ENCODE peak calls at places on chromosomes 16 and 17, in five cellular contexts. G, E, S, J and K are unnamed samples.

GRCh38 chr16:52584354-52584840 is 37.5 kb upstream of the TOX3 start:
- DNase-seq in G (no peak), E (no peak), S (no peak), J (no peak), K (no peak)

GRCh38 chr16:73082608-73083007 is 34.7 kb upstream of the ZFHX3 start:
- DNase-seq in G (no peak), E (peak), S (no peak), J (no peak), K (no peak)

GRCh38 chr17:50110591-50111349 is 15.6 kb downstream of the PDK2 start:
- DNase-seq in G (no peak), E (no peak), S (no peak), J (no peak), K (no peak)

GRCh38 chr16:31276600-31276999 is 16.8 kb downstream of the ITGAM start:
- DNase-seq in G (no peak), E (no peak), S (no peak), J (no peak), K (peak)

GRCh38 chr16:53881371-53881770 is 177.4 kb downstream of the FTO start:
- DNase-seq in G (no peak), E (peak), S (no peak), J (no peak), K (no peak)

GRCh38 chr16:87837627-87838289 is 31.5 kb downstream of the SLC7A5 start:
- DNase-seq in G (no peak), E (no peak), S (no peak), J (no peak), K (no peak)

GRCh38 chr16:68331879-68332410 is 21.1 kb downstream of the PRMT7 start:
- DNase-seq in G (no peak), E (peak), S (no peak), J (no peak), K (no peak)

GRCh38 chr16:31477220-31478216 is 5.4 kb upstream of the SLC5A2 start:
- DNase-seq in G (no peak), E (no peak), S (peak), J (no peak), K (no peak)

GRCh38 chr17:72683506-72684404 is 408.7 kb downstream of the SLC39A11 start:
- DNase-seq in G (no peak), E (peak), S (no peak), J (no peak), K (no peak)

GRCh38 chr16:53549970-53550406 is 47.0 kb upstream of the AKTIP start:
- DNase-seq in G (no peak), E (peak), S (peak), J (peak), K (no peak)

GRCh38 chr17:83194761-83195329 is 115.4 kb downstream of the METRNL start:
- DNase-seq in G (no peak), E (peak), S (no peak), J (peak), K (no peak)

GRCh38 chr17:50209472-50210248 is 8.2 kb upstream of the COL1A1 start:
- DNase-seq in G (no peak), E (peak), S (peak), J (peak), K (peak)

GRCh38 chr16:47049901-47050583 is 76.6 kb upstream of the DNAJA2 start:
- DNase-seq in G (no peak), E (no peak), S (no peak), J (no peak), K (no peak)

GRCh38 chr17:29155235-29155965 is 24.8 kb downstream of the MYO18A start:
- DNase-seq in G (no peak), E (peak), S (no peak), J (peak), K (no peak)

GRCh38 chr17:20172378-20172775 is 163.2 kb downstream of the SPECC1 start:
- DNase-seq in G (no peak), E (no peak), S (no peak), J (no peak), K (no peak)

GRCh38 chr17:38333635-38334295 is 10.0 kb downstream of the GPR179 start:
- DNase-seq in G (no peak), E (no peak), S (peak), J (no peak), K (no peak)

GRCh38 chr17:30236807-30237206 is 1.3 kb upstream of the SLC6A4 start:
- DNase-seq in G (no peak), E (peak), S (peak), J (no peak), K (peak)

GRCh38 chr16:787978-788398 is at the start of gene RPUSD1:
- DNase-seq in G (no peak), E (no peak), S (no peak), J (no peak), K (no peak)

GRCh38 chr16:21150375-21151001 is at the start of gene DNAH3:
- DNase-seq in G (no peak), E (no peak), S (no peak), J (no peak), K (no peak)

GRCh38 chr16:30658731-30659506 is 688 bp downstream of the FBRS start:
- DNase-seq in G (no peak), E (peak), S (peak), J (peak), K (peak)

GRCh38 chr16:57472665-57473060 is 10.2 kb downstream of the POLR2C start:
- DNase-seq in G (no peak), E (no peak), S (no peak), J (no peak), K (no peak)

GRCh38 chr16:24771132-24771778 is 41.8 kb downstream of the TNRC6A start:
- DNase-seq in G (no peak), E (peak), S (no peak), J (no peak), K (no peak)

GRCh38 chr17:6162892-6163291 is 92.7 kb downstream of the WSCD1 start:
- DNase-seq in G (no peak), E (no peak), S (no peak), J (no peak), K (no peak)

GRCh38 chr17:31517524-31517923 is 126.0 kb downstream of the RAB11FIP4 start:
- DNase-seq in G (no peak), E (no peak), S (peak), J (no peak), K (no peak)

GRCh38 chr17:77790143-77790829 is 168.2 kb upstream of the TNRC6C start:
- DNase-seq in G (no peak), E (no peak), S (no peak), J (no peak), K (no peak)

GRCh38 chr17:77566566-77566965 is 391.9 kb upstream of the TNRC6C start:
- DNase-seq in G (no peak), E (no peak), S (no peak), J (no peak), K (no peak)

GRCh38 chr16:21064203-21064602 is 86.4 kb downstream of the DNAH3 start:
- DNase-seq in G (no peak), E (no peak), S (no peak), J (no peak), K (no peak)

GRCh38 chr17:77485089-77485833 is 344.5 kb downstream of the SEC14L1 start:
- DNase-seq in G (no peak), E (no peak), S (no peak), J (no peak), K (no peak)

GRCh38 chr17:17140590-17140980 is 65.5 kb downstream of the PLD6 start:
- DNase-seq in G (no peak), E (peak), S (peak), J (no peak), K (no peak)

GRCh38 chr17:78014651-78015050 is 56.1 kb downstream of the TNRC6C start:
- DNase-seq in G (no peak), E (no peak), S (no peak), J (no peak), K (no peak)

GRCh38 chr17:77951123-77951522 is 7.4 kb upstream of the TNRC6C start:
- DNase-seq in G (no peak), E (no peak), S (no peak), J (no peak), K (no peak)

GRCh38 chr16:27244363-27244755 is 24.2 kb downstream of the NSMCE1 start:
- DNase-seq in G (no peak), E (no peak), S (no peak), J (no peak), K (no peak)

GRCh38 chr16:49698416-49698815 is 157.5 kb downstream of the ZNF423 start:
- DNase-seq in G (no peak), E (no peak), S (peak), J (no peak), K (no peak)

GRCh38 chr16:68798398-68798797 is 44.9 kb upstream of the TANGO6 start:
- DNase-seq in G (no peak), E (no peak), S (no peak), J (no peak), K (no peak)

GRCh38 chr17:350706-351435 is 1.7 kb downstream of the RPH3AL start:
- DNase-seq in G (no peak), E (peak), S (peak), J (peak), K (no peak)

GRCh38 chr16:85255777-85256176 is 143.5 kb upstream of the CIBAR2 start:
- DNase-seq in G (no peak), E (no peak), S (no peak), J (no peak), K (no peak)

GRCh38 chr17:57966246-57966645 is 11.0 kb upstream of the CUEDC1 start:
- DNase-seq in G (peak), E (no peak), S (no peak), J (no peak), K (peak)

GRCh38 chr16:31269541-31269940 is 9.8 kb downstream of the ITGAM start:
- DNase-seq in G (no peak), E (no peak), S (no peak), J (no peak), K (peak)

GRCh38 chr17:72184805-72185204 is 64.0 kb downstream of the SOX9 start:
- DNase-seq in G (no peak), E (peak), S (no peak), J (no peak), K (no peak)

DNA sequence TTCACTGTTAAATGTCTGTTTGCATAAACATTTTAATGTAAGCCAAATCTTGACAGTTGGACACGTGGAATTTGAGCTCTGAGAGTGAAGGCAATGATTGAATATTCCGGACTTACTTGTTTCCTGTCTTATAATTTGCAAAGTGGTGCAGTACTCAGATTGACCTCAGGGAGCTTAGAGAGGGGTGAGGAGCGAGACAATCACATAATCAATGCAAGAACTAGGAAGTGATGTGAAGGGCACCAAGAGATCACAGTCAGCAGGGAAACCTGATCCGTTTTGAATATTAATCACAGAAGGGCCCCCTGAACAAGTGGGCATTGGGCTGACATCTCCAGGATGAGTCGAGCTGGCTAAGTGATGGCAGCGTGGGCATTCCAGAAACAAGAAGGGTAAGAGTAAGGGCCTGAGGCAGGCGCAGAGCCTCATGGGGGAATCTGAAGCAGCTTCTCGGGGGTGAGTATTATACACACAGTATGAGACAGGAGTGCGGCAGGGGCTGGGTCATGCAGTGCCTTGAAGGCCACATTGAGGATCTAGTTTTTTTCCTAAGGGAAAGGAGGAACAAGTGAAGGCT is 26.1 kb downstream of the TEX2 start:
- DNase-seq in G (no peak), E (no peak), S (peak), J (no peak), K (no peak)
- TF ChIP-seq CTCF in G (no peak), E (peak), S (peak), J (no peak), K (peak)

DNA sequence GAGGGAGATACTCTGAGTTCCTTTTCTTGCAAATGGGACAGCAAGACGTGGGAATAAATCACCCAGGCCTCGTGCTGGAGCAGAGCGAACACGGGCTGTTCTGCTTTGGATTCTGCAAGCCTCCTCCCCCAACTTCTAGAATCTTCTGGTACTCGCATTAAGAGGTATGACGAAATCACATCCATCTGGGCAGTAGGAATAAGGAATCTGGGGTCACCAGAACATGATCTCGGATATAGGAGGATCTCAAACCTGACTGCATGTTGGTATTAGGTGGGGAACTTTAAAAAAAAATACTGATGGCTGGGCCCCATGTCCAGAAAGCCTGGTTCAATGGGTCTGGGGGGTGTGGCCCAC is 49.8 kb upstream of the USP7 start:
- DNase-seq in G (no peak), E (no peak), S (no peak), J (no peak), K (no peak)
- TF ChIP-seq CTCF in G (no peak), E (no peak), S (no peak), J (no peak), K (no peak)

GRCh38 chr16:75550211-75550662 is 5.8 kb downstream of the TMEM231 start:
- DNase-seq in G (no peak), E (no peak), S (peak), J (peak), K (no peak)
- TF ChIP-seq CTCF in G (no peak), E (peak), S (peak), J (no peak), K (peak)

GRCh38 chr17:4558311-4558972 is 1.9 kb downstream of the GGT6 start:
- DNase-seq in G (no peak), E (no peak), S (no peak), J (no peak), K (no peak)

GRCh38 chr17:4559851-4560820 is at the start of gene GGT6:
- DNase-seq in G (no peak), E (no peak), S (no peak), J (no peak), K (no peak)

GRCh38 chr17:4562000-4562969 is 1.9 kb upstream of the GGT6 start:
- DNase-seq in G (no peak), E (peak), S (no peak), J (no peak), K (no peak)

GRCh38 chr17:4559139-4559791 is 1.1 kb downstream of the GGT6 start:
- DNase-seq in G (no peak), E (no peak), S (no peak), J (no peak), K (no peak)

DNA sequence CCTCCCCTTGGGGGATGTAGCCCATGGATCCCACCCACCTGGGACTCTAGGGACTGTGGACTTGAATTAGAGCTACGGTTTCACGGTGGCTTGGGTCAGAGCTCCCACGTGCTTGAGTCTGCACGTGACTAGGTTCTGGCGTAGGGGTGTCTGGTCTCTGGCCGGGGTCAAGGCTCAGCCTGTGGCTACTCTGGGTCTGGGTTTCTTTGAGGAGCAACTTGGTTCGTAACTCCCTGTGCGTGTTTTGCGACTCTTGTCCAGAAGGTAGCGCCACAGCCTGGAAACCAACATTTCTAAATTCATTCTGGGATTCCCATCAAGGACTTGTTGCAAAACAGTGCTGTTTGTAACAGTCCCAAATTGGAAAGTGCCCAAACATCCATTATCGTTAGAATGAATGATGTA is 462 bp upstream of the GGT6 start:
- DNase-seq in G (no peak), E (peak), S (no peak), J (no peak), K (no peak)
- TF ChIP-seq CTCF in G (no peak), E (no peak), S (no peak), J (no peak), K (no peak)

DNA sequence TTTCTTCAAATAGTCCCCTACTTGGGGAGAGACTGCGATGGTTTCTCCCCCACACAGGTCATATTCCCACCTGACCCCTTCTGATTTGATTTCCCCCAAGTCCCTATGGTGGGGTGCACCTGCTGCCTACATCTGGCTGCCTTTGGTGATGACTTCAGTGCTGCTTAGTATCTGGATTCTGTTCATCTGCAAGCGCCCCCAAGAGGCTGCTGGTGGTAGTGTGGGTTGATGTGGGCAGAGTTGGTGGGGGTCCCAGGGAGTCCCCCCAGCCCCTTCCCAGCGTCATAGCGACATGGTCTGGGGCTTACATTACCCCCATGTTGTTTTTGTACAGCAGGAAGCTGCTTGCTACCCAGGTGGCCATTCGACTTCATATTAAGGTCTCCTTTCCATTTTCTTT is 99.2 kb downstream of the NTN1 start:
- DNase-seq in G (no peak), E (no peak), S (peak), J (no peak), K (no peak)
- TF ChIP-seq CTCF in G (no peak), E (peak), S (no peak), J (no peak), K (peak)

DNA sequence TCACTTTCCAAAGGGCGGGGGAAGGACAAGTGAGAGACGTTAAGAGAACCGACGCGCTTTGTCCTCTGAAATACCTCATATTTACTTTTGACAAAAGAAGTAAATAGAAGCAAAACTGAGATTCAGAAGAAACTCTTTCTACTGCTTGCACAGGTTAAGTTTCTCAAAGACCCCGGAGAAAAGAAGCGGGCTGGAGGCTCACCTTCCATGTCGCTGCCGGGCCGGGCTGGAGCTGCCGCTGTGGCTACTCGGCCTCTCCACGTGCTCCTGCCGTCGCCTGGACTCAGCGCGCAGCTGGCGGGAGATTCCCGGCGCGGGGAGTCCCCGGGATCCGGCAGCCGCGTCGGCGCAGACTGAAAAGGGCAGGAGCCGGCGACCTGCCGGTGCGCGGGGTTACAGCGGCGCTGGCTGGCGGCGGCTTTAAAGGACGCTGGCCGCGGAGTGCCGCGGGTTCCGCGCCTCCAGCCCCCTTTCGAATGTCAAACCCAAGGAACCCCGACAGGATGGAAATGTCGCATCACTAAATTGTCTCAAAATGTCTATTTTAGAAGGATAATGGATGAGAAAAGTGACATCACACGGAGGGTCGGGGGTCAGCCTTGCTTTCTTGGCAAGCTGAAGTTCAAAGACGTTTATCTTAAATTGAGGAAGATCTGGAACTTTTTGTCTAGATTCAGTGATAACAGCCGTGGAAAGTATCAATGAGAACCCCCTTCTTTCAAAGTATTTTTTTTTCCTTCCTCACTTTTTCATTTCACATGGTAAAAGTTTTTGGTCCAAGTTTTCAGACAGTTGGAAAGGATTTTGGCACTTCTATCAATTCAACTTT is at the start of gene IKZF3:
- DNase-seq in G (no peak), E (no peak), S (peak), J (no peak), K (no peak)
- TF ChIP-seq CTCF in G (no peak), E (no peak), S (no peak), J (no peak), K (no peak)

GRCh38 chr17:66952031-66952524 is 12.4 kb upstream of the CACNG4 start:
- DNase-seq in G (no peak), E (peak), S (no peak), J (peak), K (no peak)
- TF ChIP-seq CTCF in G (no peak), E (no peak), S (no peak), J (no peak), K (no peak)

DNA sequence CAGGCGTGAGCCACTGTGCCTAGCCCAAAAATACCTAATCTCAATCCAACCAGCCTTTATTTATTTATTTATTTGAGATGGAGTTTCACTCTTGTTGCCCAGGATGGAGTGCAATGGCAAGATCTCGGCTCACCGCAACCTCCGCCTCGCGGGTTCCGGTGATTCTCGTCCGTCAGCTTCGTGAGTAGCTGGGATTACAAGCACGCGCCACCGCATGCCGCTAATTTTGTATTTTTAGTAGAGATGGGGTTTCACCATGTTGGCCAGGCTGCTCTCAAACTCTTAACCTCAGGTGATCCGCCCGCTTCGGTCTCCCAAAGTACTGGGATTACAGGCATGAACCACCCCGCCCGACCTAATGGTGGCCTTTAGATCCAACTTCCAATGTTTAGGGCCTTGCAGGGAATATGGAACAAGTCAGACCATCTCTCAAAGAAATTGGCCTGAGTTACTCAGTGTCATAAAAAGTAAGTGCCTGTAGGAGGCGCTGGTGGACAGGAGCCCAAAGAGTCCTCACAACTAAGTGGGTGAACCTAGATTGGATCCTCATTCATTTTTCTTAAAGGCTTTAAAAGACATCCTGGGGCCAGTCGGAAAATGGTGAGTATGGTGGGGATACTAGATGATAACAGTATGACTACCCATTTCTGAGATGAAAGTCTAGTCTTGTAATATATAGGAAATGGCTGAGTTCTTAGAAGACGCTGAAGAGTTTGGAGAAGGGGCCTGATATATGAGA is 4.6 kb downstream of the ZSCAN10 start:
- DNase-seq in G (no peak), E (peak), S (peak), J (no peak), K (no peak)
- TF ChIP-seq CTCF in G (no peak), E (peak), S (peak), J (no peak), K (peak)